ENCODE peak calls at places on chromosomes 13 and 19, in four cellular contexts. B is breast epithelium, Y is suprapubic skin, X is ovary. C is an unnamed sample.

GRCh38 chr19:42352216-42352892 is 26.9 kb downstream of the MEGF8 start:
- DNase-seq in B (peak; percentile 48), Y (no peak), X (no peak), C (no peak)

GRCh38 chr19:32253683-32254020 is 91.8 kb upstream of the ZNF507 start:
- DNase-seq in B (no peak), Y (no peak), X (no peak), C (no peak)

GRCh38 chr13:28822801-28823200 is 2.7 kb downstream of the MTUS2 start:
- DNase-seq in B (no peak), Y (no peak), X (no peak), C (no peak)

GRCh38 chr13:74641586-74641985 is 507.4 kb upstream of the KLF12 start:
- DNase-seq in B (no peak), Y (no peak), X (no peak), C (no peak)

GRCh38 chr13:24629320-24629719 is 50.9 kb upstream of the ATP12A start:
- DNase-seq in B (no peak), Y (no peak), X (no peak), C (no peak)

GRCh38 chr13:50617134-50617721 is 226.3 kb downstream of the DLEU7 start:
- DNase-seq in B (no peak), Y (no peak), X (no peak), C (no peak)

GRCh38 chr13:64505511-64505910 is 2724.6 kb downstream of the PCDH9 start:
- DNase-seq in B (no peak), Y (no peak), X (no peak), C (no peak)

GRCh38 chr13:111228262-111229144 is 91.9 kb upstream of the TEX29 start:
- DNase-seq in B (no peak), Y (no peak), X (no peak), C (no peak)

GRCh38 chr13:72144625-72145024 is 277.6 kb upstream of the DACH1 start:
- DNase-seq in B (no peak), Y (no peak), X (no peak), C (no peak)

GRCh38 chr19:51078104-51078503 is 4.6 kb downstream of the KLK14 start:
- DNase-seq in B (no peak), Y (peak; percentile 50), X (no peak), C (peak; percentile 83)

GRCh38 chr13:97116754-97117153 is 105.4 kb upstream of the MBNL2 start:
- DNase-seq in B (no peak), Y (no peak), X (no peak), C (no peak)

GRCh38 chr19:7947939-7948338 is 4.5 kb upstream of the TIMM44 start:
- DNase-seq in B (no peak), Y (no peak), X (no peak), C (no peak)

GRCh38 chr19:43755256-43755801 is 567 bp upstream of the SMG9 start:
- DNase-seq in B (peak; percentile 77), Y (peak; percentile 87), X (peak; percentile 84), C (peak; percentile 72)

GRCh38 chr13:97875218-97875617 is 78.3 kb upstream of the IPO5 start:
- DNase-seq in B (no peak), Y (no peak), X (no peak), C (no peak)

GRCh38 chr19:49502866-49503581 is 6.8 kb downstream of the RPS11 start:
- DNase-seq in B (no peak), Y (peak; percentile 84), X (peak; percentile 56), C (peak; percentile 39)

GRCh38 chr13:24746618-24747247 is 17.2 kb upstream of the RNF17 start:
- DNase-seq in B (no peak), Y (no peak), X (no peak), C (no peak)

GRCh38 chr13:71240906-71241305 is 626.1 kb downstream of the DACH1 start:
- DNase-seq in B (no peak), Y (no peak), X (no peak), C (no peak)

GRCh38 chr19:56155124-56155687 is 14.1 kb downstream of the ZNF444 start:
- DNase-seq in B (no peak), Y (no peak), X (no peak), C (no peak)

GRCh38 chr19:16779539-16780163 is 49.5 kb upstream of the SIN3B start:
- DNase-seq in B (no peak), Y (no peak), X (no peak), C (no peak)

GRCh38 chr13:30119476-30119875 is 187.9 kb downstream of the KATNAL1 start:
- DNase-seq in B (peak; percentile 50), Y (no peak), X (no peak), C (no peak)

GRCh38 chr19:5621945-5622464 is 571 bp downstream of the SAFB2 start:
- DNase-seq in B (peak; percentile 32), Y (peak; percentile 77), X (peak; percentile 71), C (peak; percentile 86)

GRCh38 chr19:4997297-4997696 is 28.4 kb downstream of the KDM4B start:
- DNase-seq in B (no peak), Y (no peak), X (no peak), C (no peak)

GRCh38 chr13:83825676-83826075 is 56.6 kb downstream of the SLITRK1 start:
- DNase-seq in B (no peak), Y (no peak), X (no peak), C (no peak)

GRCh38 chr19:30228113-30228725 is 144.0 kb upstream of the ZNF536 start:
- DNase-seq in B (no peak), Y (no peak), X (no peak), C (no peak)

GRCh38 chr19:38142176-38143035 is 81.6 kb downstream of the DPF1 start:
- DNase-seq in B (no peak), Y (no peak), X (peak; percentile 61), C (peak; percentile 54)

GRCh38 chr19:815775-816499 is 5.8 kb downstream of the PLPPR3 start:
- DNase-seq in B (no peak), Y (no peak), X (no peak), C (no peak)
- TF ChIP-seq POLR2A in B (no peak), Y (no peak), X (no peak), C (no peak)

GRCh38 chr13:99969934-99970760 is 1.4 kb downstream of the ZIC5 start:
- DNase-seq in B (no peak), Y (no peak), X (peak; percentile 39), C (no peak)
- TF ChIP-seq POLR2A in B (no peak), Y (no peak), X (no peak), C (no peak)

GRCh38 chr13:36297600-36298338 is at the start of gene CCDC169:
- DNase-seq in B (peak; percentile 64), Y (peak; percentile 83), X (peak; percentile 74), C (peak; percentile 59)
- TF ChIP-seq POLR2A in B (peak; percentile 13), Y (no peak), X (no peak), C (no peak)

GRCh38 chr19:36014029-36014924 is at the start of gene ALKBH6:
- DNase-seq in B (peak; percentile 100), Y (peak; percentile 100), X (peak; percentile 99), C (peak; percentile 99)
- TF ChIP-seq POLR2A in B (no peak), Y (no peak), X (peak; percentile 27), C (no peak)

GRCh38 chr19:36489139-36489919 is at the start of gene ZNF566:
- DNase-seq in B (peak; percentile 89), Y (peak; percentile 92), X (peak; percentile 90), C (peak; percentile 91)
- TF ChIP-seq POLR2A in B (peak; percentile 17), Y (peak; percentile 47), X (peak; percentile 51), C (no peak)

GRCh38 chr19:39434123-39435076 is 1.3 kb downstream of the RPS16 start:
- DNase-seq in B (no peak), Y (no peak), X (no peak), C (no peak)

GRCh38 chr19:39438270-39438934 is 2.7 kb upstream of the RPS16 start:
- DNase-seq in B (no peak), Y (no peak), X (no peak), C (no peak)

GRCh38 chr19:39433480-39434079 is 2.2 kb downstream of the RPS16 start:
- DNase-seq in B (no peak), Y (no peak), X (no peak), C (no peak)

GRCh38 chr19:39436350-39436716 is 584 bp upstream of the RPS16 start:
- DNase-seq in B (no peak), Y (no peak), X (no peak), C (no peak)

DNA sequence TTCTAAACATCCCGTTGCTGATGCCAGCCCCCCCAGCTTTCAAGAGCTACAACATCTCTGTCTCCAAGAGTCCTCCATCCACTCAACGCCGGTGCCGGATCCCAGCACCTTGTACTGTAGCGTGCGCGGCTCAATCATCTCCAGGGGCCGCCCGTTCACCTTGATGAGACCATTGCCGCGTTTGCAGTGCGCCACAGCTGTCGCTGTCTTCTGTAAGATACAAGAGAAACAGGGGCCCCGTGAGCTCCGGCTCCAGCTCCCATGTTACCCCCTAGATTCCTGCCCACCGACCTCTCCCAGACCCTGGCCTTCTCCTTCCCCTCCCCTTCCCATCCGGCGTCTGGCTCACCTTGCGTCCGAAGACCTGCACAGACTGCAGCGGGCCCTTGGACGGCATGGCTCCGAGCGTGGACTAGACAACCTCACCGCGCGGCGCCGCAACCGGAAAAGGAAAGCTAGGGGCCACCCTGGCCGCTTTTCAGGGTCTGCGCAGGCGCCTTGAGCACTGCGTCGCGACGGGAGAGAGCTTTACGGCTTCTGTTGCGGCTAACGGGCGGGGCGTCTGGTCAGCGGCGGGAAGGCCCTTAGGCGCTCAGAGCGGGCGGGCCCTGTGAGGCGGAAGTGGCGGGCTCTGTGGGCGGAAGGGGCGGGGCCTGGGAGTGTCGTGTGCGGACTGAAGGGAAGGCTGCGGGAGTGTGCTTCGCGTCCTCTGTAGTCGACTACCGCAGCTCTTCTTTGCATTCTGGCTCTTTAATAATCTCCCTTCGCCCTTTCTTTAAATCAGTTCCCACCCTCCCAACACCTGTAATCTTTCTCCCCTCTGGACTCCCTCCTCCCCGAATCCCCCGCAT is at the start of gene RPS16:
- DNase-seq in B (peak; percentile 98), Y (peak; percentile 99), X (peak; percentile 98), C (peak; percentile 97)
- TF ChIP-seq POLR2A in B (peak; percentile 86), Y (peak; percentile 93), X (peak; percentile 95), C (no peak)

DNA sequence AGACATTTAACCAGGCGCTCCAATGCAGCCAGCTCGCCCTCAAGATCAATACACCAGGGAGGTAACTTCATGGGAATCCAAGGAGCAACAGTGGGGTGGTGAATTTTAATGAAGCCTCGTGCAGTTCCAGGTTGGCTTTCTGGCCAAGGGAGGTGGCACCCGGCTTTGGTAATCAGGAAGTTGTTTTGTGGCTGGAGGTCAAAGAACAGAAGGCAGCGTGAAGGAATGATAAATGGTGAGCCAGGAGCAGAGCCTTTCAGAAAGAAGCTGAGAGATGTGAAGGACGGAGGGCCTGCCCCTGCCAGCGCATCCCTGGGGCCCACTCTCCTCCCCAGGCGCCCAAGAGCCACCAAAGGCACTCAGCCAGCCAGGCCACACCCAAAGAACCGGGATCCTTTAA is 188.2 kb upstream of the TSC22D1 start:
- DNase-seq in B (no peak), Y (no peak), X (no peak), C (no peak)
- TF ChIP-seq POLR2A in B (no peak), Y (no peak), X (no peak), C (no peak)

GRCh38 chr19:54189668-54190502 is 505 bp upstream of the MBOAT7 start:
- DNase-seq in B (peak; percentile 100), Y (peak; percentile 100), X (peak; percentile 100), C (peak; percentile 100)
- TF ChIP-seq POLR2A in B (peak; percentile 73), Y (peak; percentile 68), X (peak; percentile 95), C (peak; percentile 60)

GRCh38 chr19:797528-798414 is 519 bp downstream of the PTBP1 start:
- DNase-seq in B (peak; percentile 85), Y (peak; percentile 92), X (peak; percentile 92), C (peak; percentile 79)
- TF ChIP-seq POLR2A in B (no peak), Y (no peak), X (no peak), C (no peak)